ENCODE peak calls at places on chromosomes 16 and 17, in seven cellular contexts. G is prostate gland, S is IMR-90, N is tibial nerve, A is uterus, X is Peyer's patch, M is lower leg skin. Z is an unnamed sample.

GRCh38 chr16:81987706-81988105 is 23.6 kb downstream of the SDR42E1 start:
- DNase-seq in S (no peak), X (no peak), A (no peak), M (no peak), N (no peak), G (no peak), Z (no peak)

GRCh38 chr17:48121921-48122650 is 14.5 kb downstream of the SNX11 start:
- DNase-seq in G (no peak), M (no peak), X (no peak), N (no peak), S (no peak), A (no peak), Z (no peak)

GRCh38 chr16:3094289-3095027 is 4.6 kb downstream of the ZSCAN10 start:
- DNase-seq in A (no peak), N (no peak), S (peak; percentile 23), M (no peak), X (no peak), G (no peak), Z (no peak)

GRCh38 chr16:50636865-50637374 is 44.2 kb downstream of the SNX20 start:
- DNase-seq in S (no peak), N (no peak), M (no peak), G (no peak), X (no peak), A (no peak), Z (no peak)

GRCh38 chr16:50731130-50731988 is 10.5 kb upstream of the CYLD start:
- DNase-seq in N (no peak), G (no peak), M (peak; percentile 63), S (no peak), A (no peak), X (no peak), Z (no peak)

GRCh38 chr17:61399131-61400057 is at the start of gene TBX2:
- DNase-seq in G (no peak), X (peak; percentile 58), N (peak; percentile 88), A (peak; percentile 87), S (peak; percentile 96), M (no peak), Z (no peak)

GRCh38 chr16:51651061-51651466 is 500.0 kb upstream of the SALL1 start:
- DNase-seq in M (no peak), G (no peak), A (no peak), X (no peak), S (no peak), N (no peak), Z (no peak)

GRCh38 chr16:23597003-23597756 is 1.1 kb upstream of the NDUFAB1 start:
- DNase-seq in X (no peak), S (no peak), N (no peak), A (no peak), M (no peak), G (no peak), Z (no peak)

GRCh38 chr17:10888858-10889257 is 51.0 kb upstream of the PIRT start:
- DNase-seq in N (no peak), G (no peak), S (no peak), X (no peak), M (no peak), A (no peak), Z (no peak)

GRCh38 chr17:49973271-49973615 is 4.3 kb downstream of the DLX4 start:
- DNase-seq in S (no peak), N (no peak), X (no peak), G (no peak), M (no peak), A (no peak), Z (no peak)

GRCh38 chr16:48444574-48444973 is 59.4 kb upstream of the SIAH1 start:
- DNase-seq in N (no peak), G (no peak), A (peak; percentile 54), S (peak; percentile 94), X (no peak), M (no peak), Z (no peak)

GRCh38 chr17:57930239-57930638 is 25.0 kb downstream of the CUEDC1 start:
- DNase-seq in S (no peak), X (no peak), M (no peak), N (no peak), G (no peak), A (no peak), Z (no peak)

GRCh38 chr17:68456529-68457167 is 648 bp downstream of the WIPI1 start:
- DNase-seq in A (peak; percentile 68), S (peak; percentile 90), M (peak; percentile 95), X (peak; percentile 79), G (peak; percentile 78), N (peak; percentile 80), Z (peak; percentile 76)

GRCh38 chr16:22673463-22673862 is 140.5 kb upstream of the HS3ST2 start:
- DNase-seq in X (no peak), M (peak; percentile 58), G (no peak), N (no peak), S (no peak), A (no peak), Z (no peak)

GRCh38 chr16:85728879-85729278 is 22.0 kb downstream of the C16orf74 start:
- DNase-seq in G (no peak), M (no peak), S (no peak), N (no peak), X (no peak), A (no peak), Z (no peak)
- TF ChIP-seq CTCF in G (no peak), M (no peak), S (peak; percentile 20), N (no peak), X (no peak), A (no peak), Z (no peak)

GRCh38 chr17:19726615-19727376 is 10.4 kb upstream of the SLC47A2 start:
- DNase-seq in X (no peak), N (no peak), M (no peak), G (no peak), A (no peak), S (no peak), Z (no peak)

GRCh38 chr17:19725486-19725885 is 9.1 kb upstream of the SLC47A2 start:
- DNase-seq in G (no peak), N (no peak), S (no peak), M (no peak), X (no peak), A (no peak), Z (no peak)

GRCh38 chr17:19723967-19724366 is 7.6 kb upstream of the SLC47A2 start:
- DNase-seq in X (no peak), G (peak; percentile 72), M (no peak), S (no peak), A (no peak), N (no peak), Z (no peak)

GRCh38 chr17:19727466-19728113 is 11.2 kb upstream of the SLC47A2 start:
- DNase-seq in S (peak; percentile 68), N (peak; percentile 65), G (peak; percentile 86), A (peak; percentile 73), M (peak; percentile 94), X (no peak), Z (peak; percentile 73)

GRCh38 chr17:19724501-19725420 is 8.4 kb upstream of the SLC47A2 start:
- DNase-seq in M (peak; percentile 96), A (peak; percentile 46), N (peak; percentile 48), S (no peak), G (peak; percentile 45), X (peak; percentile 76), Z (peak; percentile 39)
- TF ChIP-seq POLR2A in M (no peak), A (peak; percentile 8), N (no peak), S (no peak), G (no peak), X (peak; percentile 20), Z (no peak)

DNA sequence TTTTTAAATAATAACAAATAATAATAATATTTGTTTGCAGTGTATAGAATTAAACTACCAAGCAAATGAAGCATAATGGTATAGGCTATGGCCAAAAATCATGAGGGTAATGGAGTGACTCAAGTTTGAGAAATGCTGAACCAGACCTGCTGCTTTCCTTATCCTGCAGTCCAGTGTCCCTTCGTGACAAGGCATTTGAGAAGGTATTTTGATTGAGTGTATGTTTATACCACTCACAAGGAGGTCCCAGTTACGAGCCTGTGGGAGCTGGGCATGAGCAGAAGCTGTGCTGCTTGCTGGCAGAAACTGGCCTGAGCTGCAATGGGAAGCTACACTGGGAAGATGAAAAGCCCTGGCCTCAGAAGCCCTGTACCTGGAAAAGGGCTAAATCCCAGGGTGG is 50.3 kb downstream of the GNAO1 start:
- DNase-seq in G (no peak), A (no peak), S (peak; percentile 35), N (no peak), M (no peak), X (no peak), Z (no peak)
- H3K4me3 ChIP-seq in G (no peak overlapping the region), A (no peak overlapping the region), S (no peak overlapping the region), N (no peak overlapping the region), M (no peak overlapping the region), X (no peak overlapping the region), Z (no peak overlapping the region)

DNA sequence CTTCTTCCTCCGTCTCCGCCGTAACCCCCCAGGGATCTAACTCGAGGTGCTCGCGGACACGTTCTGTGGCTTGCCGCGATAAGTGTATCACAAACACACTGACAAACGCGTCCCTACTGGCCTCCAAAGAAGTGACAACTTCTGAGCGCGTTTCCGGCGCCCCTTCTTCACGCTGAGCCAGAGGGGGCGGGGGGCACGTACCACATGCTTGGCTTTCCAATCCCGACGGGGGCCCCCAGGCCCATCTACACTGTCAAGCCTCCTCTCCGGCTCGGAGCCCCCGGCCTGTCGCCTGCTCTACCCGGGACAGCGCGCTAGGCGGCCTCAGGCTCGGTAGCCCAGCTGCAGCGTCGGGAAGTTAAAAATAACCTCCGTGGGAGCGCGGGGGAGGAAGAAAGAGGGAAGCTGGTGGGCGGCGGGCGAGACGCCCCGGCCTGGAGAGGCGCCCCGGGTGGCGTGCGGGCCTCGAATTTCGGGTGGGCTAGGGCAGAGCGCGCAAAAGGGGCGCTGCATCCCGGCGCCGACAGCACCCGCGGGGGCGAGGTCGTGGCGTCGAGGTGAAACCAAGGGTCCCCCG is 676 bp upstream of the SPHK1 start:
- DNase-seq in X (peak; percentile 61), S (peak; percentile 53), M (peak; percentile 89), N (peak; percentile 20), G (peak; percentile 27), A (peak; percentile 42), Z (no peak)
- TF ChIP-seq CTCF in X (no peak), S (peak; percentile 33), M (no peak), N (peak; percentile 45), G (no peak), A (no peak), Z (peak; percentile 35)

GRCh38 chr16:84643677-84644076 is 4.6 kb upstream of the KLHL36 start:
- DNase-seq in G (no peak), A (no peak), S (no peak), M (no peak), X (no peak), N (no peak), Z (no peak)

GRCh38 chr16:84648595-84649510 is 542 bp downstream of the KLHL36 start:
- DNase-seq in X (peak; percentile 83), S (no peak), N (no peak), G (peak; percentile 48), M (peak; percentile 86), A (peak; percentile 42), Z (peak; percentile 51)

GRCh38 chr16:84649511-84649861 is 1.2 kb downstream of the KLHL36 start:
- DNase-seq in A (no peak), G (no peak), N (no peak), S (no peak), X (no peak), M (no peak), Z (no peak)

GRCh38 chr16:84650062-84650991 is 2.0 kb downstream of the KLHL36 start:
- DNase-seq in G (no peak), N (no peak), A (no peak), X (no peak), M (no peak), S (peak; percentile 86), Z (no peak)

GRCh38 chr16:84647830-84648594 is at the start of gene KLHL36:
- DNase-seq in N (peak; percentile 30), A (peak; percentile 73), G (peak; percentile 49), M (peak; percentile 91), X (peak; percentile 80), S (no peak), Z (peak; percentile 81)
- TF ChIP-seq POLR2A in N (peak; percentile 26), A (peak; percentile 49), G (no peak), M (no peak), X (no peak), S (peak; percentile 30), Z (no peak)

GRCh38 chr17:40218006-40218739 is 931 bp upstream of the WIPF2 start:
- DNase-seq in G (no peak), X (no peak), M (no peak), N (no peak), S (no peak), A (no peak), Z (no peak)
- H3K4me3 ChIP-seq in G (no peak overlapping the region), X (peak overlapping the region; percentile 80), M (no peak overlapping the region), N (peak overlapping the region; percentile 73), S (no peak overlapping the region), A (no peak overlapping the region), Z (peak overlapping the region; percentile 78)

Z was measured in ovary.